ENCODE peak calls at places on chromosomes 13 and 19, in six cellular contexts. Z is brain pericyte; Q is T-cell; R is NCI-H510A treated with DMSO at 0.1 percent for 48 hours; N is hepatic stellate cell; I is activated CD4-positive, alpha-beta T cell treated with anti-CD3 and anti-CD28 coated beads, Interleukin-2, amount 10 ng/mL, durations not matched to agents 24 days and 14 days. G is an unnamed sample.

GRCh38 chr19:38514812-38515633 is 81.5 kb downstream of the RYR1 start:
- DNase-seq in Z (no peak), Q (peak; percentile 69), N (peak; percentile 89), R (peak; percentile 54), I (peak; percentile 94), G (peak; percentile 86)

GRCh38 chr19:31349160-31349881 is at the start of gene TSHZ3:
- DNase-seq in R (no peak), I (peak; percentile 85), N (peak; percentile 66), Q (no peak), Z (peak; percentile 43), G (no peak)

GRCh38 chr19:19642506-19643157 is 825 bp downstream of the GMIP start:
- DNase-seq in R (peak; percentile 7), Q (peak; percentile 46), I (peak; percentile 81), Z (no peak), N (peak; percentile 57), G (peak; percentile 30)

GRCh38 chr13:26934096-26934495 is 173.5 kb upstream of the GPR12 start:
- DNase-seq in N (no peak), Z (no peak), R (no peak), I (no peak), Q (no peak), G (no peak)

GRCh38 chr19:13764821-13765394 is 586 bp downstream of the MRI1 start:
- DNase-seq in Q (peak; percentile 46), Z (no peak), R (no peak), I (peak; percentile 84), N (peak; percentile 50), G (peak; percentile 51)

GRCh38 chr19:33385956-33386355 is 12.4 kb downstream of the CEBPG start:
- DNase-seq in Q (no peak), Z (no peak), R (no peak), I (no peak), N (no peak), G (no peak)

GRCh38 chr19:40661616-40662015 is 28.8 kb downstream of the NUMBL start:
- DNase-seq in I (no peak), R (no peak), Q (no peak), N (no peak), Z (no peak), G (no peak)

GRCh38 chr19:34963531-34964406 is at the start of gene ZNF792:
- DNase-seq in Q (peak; percentile 28), R (no peak), Z (no peak), N (peak; percentile 69), I (peak; percentile 84), G (peak; percentile 73)

GRCh38 chr13:34779171-34779570 is 162.9 kb upstream of the NBEA start:
- DNase-seq in Q (no peak), R (no peak), I (no peak), N (no peak), Z (no peak), G (no peak)

GRCh38 chr13:78787189-78787588 is 128.2 kb upstream of the OBI1 start:
- DNase-seq in N (no peak), Q (no peak), I (no peak), Z (no peak), R (no peak), G (no peak)

G was measured in germinal center.